ENCODE peak calls at places on chromosomes 7 and 10, in five cellular contexts. K is GM13977, X is left ventricle myocardium inferior, D is cardiac muscle cell, F is GM12878. Z is an unnamed sample.

GRCh38 chr7:19663816-19664531 is 44.9 kb downstream of the POLR1F start:
- DNase-seq in X (no peak), F (peak; percentile 20), D (no peak), K (peak; percentile 44), Z (no peak)

GRCh38 chr7:108716783-108717182 is 147.1 kb downstream of the DNAJB9 start:
- DNase-seq in K (no peak), D (peak; percentile 34), X (no peak), F (no peak), Z (no peak)

GRCh38 chr7:157840913-157841756 is 504.3 kb downstream of the DNAJB6 start:
- DNase-seq in X (no peak), K (no peak), D (no peak), F (no peak), Z (no peak)

GRCh38 chr7:134480730-134481129 is 21.8 kb upstream of the AKR1B1 start:
- DNase-seq in F (no peak), D (peak; percentile 50), X (no peak), K (no peak), Z (peak; percentile 38)

GRCh38 chr10:58593008-58593407 is 80.3 kb downstream of the BICC1 start:
- DNase-seq in K (no peak), X (no peak), D (no peak), F (no peak), Z (no peak)

GRCh38 chr7:1559626-1560590 is 3.9 kb upstream of the TMEM184A start:
- DNase-seq in D (no peak), X (no peak), F (no peak), K (no peak), Z (no peak)

GRCh38 chr10:77320852-77321496 is 316.6 kb downstream of the KCNMA1 start:
- DNase-seq in F (no peak), K (no peak), D (peak; percentile 15), X (no peak), Z (peak; percentile 82)

GRCh38 chr7:142607351-142607750 is 141.9 kb upstream of the PRSS1 start:
- DNase-seq in F (no peak), X (no peak), K (no peak), D (no peak), Z (no peak)

GRCh38 chr10:28250782-28251181 is 52.1 kb downstream of the MPP7 start:
- DNase-seq in K (peak; percentile 19), F (no peak), X (no peak), D (peak; percentile 42), Z (peak; percentile 39)

GRCh38 chr7:19728731-19729130 is 19.9 kb upstream of the POLR1F start:
- DNase-seq in F (no peak), K (no peak), X (no peak), D (no peak), Z (no peak)

GRCh38 chr7:36277247-36277542 is 112.5 kb upstream of the ANLN start:
- DNase-seq in D (no peak), X (no peak), K (no peak), F (no peak), Z (no peak)

GRCh38 chr10:90947025-90947960 is 26.4 kb upstream of the ANKRD1 start:
- DNase-seq in K (peak; percentile 21), D (no peak), X (no peak), F (peak; percentile 40), Z (peak; percentile 67)

GRCh38 chr7:93175219-93175618 is 27.0 kb upstream of the SAMD9L start:
- DNase-seq in F (no peak), X (no peak), K (no peak), D (no peak), Z (no peak)

GRCh38 chr7:86846494-86847190 is 202.9 kb downstream of the GRM3 start:
- DNase-seq in F (no peak), D (no peak), X (no peak), K (no peak), Z (no peak)

GRCh38 chr10:119216137-119216536 is 8.8 kb downstream of the GRK5 start:
- DNase-seq in F (no peak), D (no peak), K (no peak), X (no peak), Z (no peak)

GRCh38 chr7:141012044-141012685 is 2.6 kb downstream of the MRPS33 start:
- DNase-seq in K (peak; percentile 45), D (peak; percentile 68), X (peak; percentile 21), F (peak; percentile 62), Z (peak; percentile 71)

GRCh38 chr7:127332884-127333283 is 59.6 kb downstream of the ZNF800 start:
- DNase-seq in K (no peak), D (no peak), F (no peak), X (no peak), Z (no peak)

GRCh38 chr7:2729893-2730716 is 42.1 kb downstream of the AMZ1 start:
- DNase-seq in X (no peak), K (no peak), F (no peak), D (no peak), Z (no peak)

GRCh38 chr10:4046030-4046429 is 261.0 kb upstream of the KLF6 start:
- DNase-seq in D (no peak), X (no peak), F (no peak), K (peak; percentile 30), Z (no peak)

GRCh38 chr7:101869901-101870290 is 52.5 kb downstream of the CUX1 start:
- DNase-seq in D (no peak), F (no peak), K (no peak), X (no peak), Z (no peak)

GRCh38 chr10:120614685-120615084 is 157.7 kb downstream of the PLPP4 start:
- DNase-seq in K (no peak), X (no peak), D (no peak), F (no peak), Z (no peak)

GRCh38 chr7:70208236-70209063 is 610.2 kb downstream of the AUTS2 start:
- DNase-seq in X (no peak), K (no peak), F (no peak), D (peak; percentile 9), Z (no peak)

GRCh38 chr7:7653568-7654187 is 13.1 kb downstream of the UMAD1 start:
- DNase-seq in X (no peak), K (no peak), D (peak; percentile 29), F (peak; percentile 4), Z (no peak)

GRCh38 chr7:42244828-42245227 is 7.8 kb upstream of the GLI3 start:
- DNase-seq in K (no peak), X (no peak), D (peak; percentile 83), F (no peak), Z (peak; percentile 55)

GRCh38 chr7:43612599-43613589 is 30.0 kb downstream of the STK17A start:
- DNase-seq in F (no peak), X (no peak), K (peak; percentile 67), D (peak; percentile 44), Z (peak; percentile 74)

DNA sequence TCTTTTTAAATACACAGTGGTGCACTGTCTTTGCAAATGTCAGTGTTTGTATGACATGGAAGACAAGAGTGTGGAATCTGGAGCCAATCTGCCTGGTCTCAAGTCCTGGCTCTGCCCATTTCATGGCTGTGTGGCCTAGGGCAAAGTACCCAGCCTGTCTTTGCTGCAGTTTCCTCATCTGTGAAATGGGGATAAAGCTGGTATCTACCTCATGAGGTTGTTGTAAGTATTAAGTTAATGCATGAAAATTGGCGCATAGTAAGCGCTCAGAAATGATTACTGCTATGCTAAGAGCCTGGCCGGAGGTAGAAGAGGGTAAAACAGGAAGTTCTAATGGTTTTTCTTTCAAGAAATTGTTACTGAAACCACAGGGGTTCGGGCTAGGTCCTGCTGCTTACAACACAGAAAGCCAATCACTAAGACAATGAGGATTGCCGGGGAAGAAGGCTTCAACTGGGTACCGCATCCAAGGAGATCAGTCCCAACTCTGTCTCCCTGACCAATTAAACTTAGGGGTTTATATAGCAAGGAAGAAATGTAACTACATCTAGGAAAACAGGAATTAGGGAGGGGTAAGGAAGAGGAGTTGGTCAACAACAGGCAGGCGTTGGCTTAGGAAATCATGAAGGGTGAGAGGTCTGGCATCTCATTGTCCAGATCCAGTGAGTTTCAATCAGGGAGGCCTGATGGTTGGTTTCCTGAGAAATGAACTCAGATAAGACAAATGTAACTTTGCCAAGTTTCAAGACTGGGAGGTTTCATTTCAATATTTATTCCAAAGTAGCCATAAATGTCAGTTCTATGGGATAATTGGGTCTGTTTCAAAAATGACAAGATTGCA is 56.9 kb downstream of the CHST3 start:
- DNase-seq in X (no peak), F (no peak), K (no peak), D (peak; percentile 74), Z (no peak)
- TF ChIP-seq CTCF in X (no peak), F (no peak), K (no peak), D (no peak), Z (no peak)

DNA sequence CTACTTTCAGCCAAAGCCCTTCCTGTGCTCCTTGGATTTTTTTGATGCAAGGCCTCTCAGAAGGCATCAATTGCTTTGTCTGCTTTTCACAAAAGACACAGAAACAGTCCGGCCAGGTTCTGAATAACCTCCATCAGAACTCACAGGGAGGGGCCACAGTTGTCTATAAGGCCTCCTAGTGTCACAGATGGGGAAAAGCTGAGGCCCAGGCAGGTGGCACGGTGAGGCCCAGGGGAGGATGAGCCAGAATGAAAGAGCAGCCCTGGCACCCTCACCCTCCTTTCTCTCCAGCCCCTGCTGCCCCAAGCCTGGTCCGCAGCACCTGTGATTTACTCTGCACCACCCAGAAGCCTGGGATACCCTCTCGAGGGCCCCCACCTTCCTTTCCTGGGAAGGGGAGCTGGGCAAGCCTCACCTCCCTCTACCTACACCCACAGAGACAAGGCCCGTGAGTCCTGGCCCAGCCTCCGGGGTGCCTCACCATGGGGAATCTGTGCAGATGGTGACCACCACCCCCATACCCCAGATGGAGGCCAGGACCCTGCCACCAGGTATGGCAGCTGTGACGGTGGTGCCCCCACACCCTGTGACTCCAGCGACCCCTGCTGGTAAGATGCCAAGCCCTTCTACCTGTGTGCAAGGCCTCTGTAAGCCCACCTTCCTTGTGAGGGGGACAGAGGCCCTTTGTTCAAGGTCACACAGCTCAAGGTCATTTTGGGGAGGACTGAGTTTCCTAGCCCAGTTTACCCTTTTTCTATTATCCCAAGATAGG is 26.2 kb upstream of the ZNF467 start:
- DNase-seq in D (peak; percentile 7), X (peak; percentile 25), K (peak; percentile 83), F (no peak), Z (no peak)
- TF ChIP-seq CTCF in D (peak; percentile 29), X (peak; percentile 50), K (peak; percentile 63), F (peak; percentile 54), Z (peak; percentile 53)

DNA sequence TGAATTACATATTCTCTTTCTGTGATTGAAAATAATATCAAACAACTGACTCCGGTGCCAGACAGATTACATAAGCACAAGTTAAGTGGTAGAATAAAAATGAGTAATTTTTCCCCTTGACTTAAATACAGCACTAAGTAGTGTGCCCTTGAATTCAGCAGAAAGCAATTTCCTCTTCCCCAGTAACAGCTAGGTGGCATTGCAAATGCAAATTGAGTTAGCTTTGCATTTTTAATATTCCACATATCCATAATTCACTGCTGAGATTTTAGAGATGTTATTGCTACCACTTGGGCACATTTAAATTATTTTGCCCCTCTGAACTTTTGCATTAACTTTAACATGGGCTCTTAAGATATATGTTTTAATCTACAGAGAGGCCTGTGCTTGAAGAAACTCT is 89.8 kb upstream of the NPVF start:
- DNase-seq in X (no peak), K (no peak), F (no peak), D (no peak), Z (no peak)
- TF ChIP-seq CTCF in X (no peak), K (no peak), F (no peak), D (peak; percentile 7), Z (no peak)

GRCh38 chr10:125450218-125450617 is 232.7 kb downstream of the TEX36 start:
- DNase-seq in X (no peak), D (no peak), F (no peak), K (no peak), Z (no peak)
- TF ChIP-seq CTCF in X (no peak), D (no peak), F (no peak), K (no peak), Z (no peak)

GRCh38 chr7:46786221-46786951 is 795.5 kb downstream of the TNS3 start:
- DNase-seq in X (no peak), K (no peak), F (no peak), D (no peak), Z (peak; percentile 42)
- TF ChIP-seq CTCF in X (no peak), K (no peak), F (no peak), D (no peak), Z (peak; percentile 27)

Z was measured in HFFc6.